ENCODE peak calls at places on chromosome 16, in six cellular contexts. U, R, Y, K, V and T are unnamed samples.

GRCh38 chr16:52591441-52592215 is 44.7 kb upstream of the TOX3 start:
- DNase-seq in Y (no peak), K (no peak), U (no peak), R (no peak), V (peak; percentile 2), T (peak; percentile 13)

GRCh38 chr16:28279006-28279405 is 13.3 kb upstream of the SBK1 start:
- DNase-seq in Y (no peak), U (no peak), V (peak; percentile 16), R (no peak), K (no peak), T (no peak)

GRCh38 chr16:59478806-59479205 is 744.7 kb upstream of the GOT2 start:
- DNase-seq in V (no peak), K (no peak), R (no peak), Y (peak; percentile 38), U (no peak), T (no peak)

GRCh38 chr16:83113317-83113716 is 486.5 kb downstream of the CDH13 start:
- DNase-seq in U (no peak), V (peak; percentile 42), R (no peak), Y (no peak), K (peak; percentile 71), T (no peak)

GRCh38 chr16:80287674-80288073 is 253.1 kb upstream of the DYNLRB2 start:
- DNase-seq in K (no peak), V (no peak), Y (peak; percentile 45), U (no peak), R (no peak), T (no peak)

GRCh38 chr16:30896203-30896889 is at the start of gene CTF1:
- DNase-seq in Y (peak; percentile 88), V (peak; percentile 71), R (peak; percentile 61), K (no peak), U (peak; percentile 80), T (peak; percentile 90)

GRCh38 chr16:70157105-70157476 is 16.5 kb upstream of the CLEC18C start:
- DNase-seq in U (no peak), Y (no peak), K (no peak), R (peak; percentile 14), V (no peak), T (no peak)

GRCh38 chr16:27431773-27432599 is 30.0 kb downstream of the IL21R start:
- DNase-seq in K (no peak), V (no peak), R (peak; percentile 5), U (no peak), Y (peak; percentile 27), T (no peak)

GRCh38 chr16:8620535-8620934 is 963 bp upstream of the METTL22 start:
- DNase-seq in K (no peak), V (no peak), R (no peak), Y (no peak), U (no peak), T (no peak)

GRCh38 chr16:65200374-65200773 is 78.5 kb upstream of the CDH11 start:
- DNase-seq in K (no peak), V (no peak), Y (no peak), U (no peak), R (no peak), T (no peak)

GRCh38 chr16:58018803-58019202 is 6.8 kb upstream of the MMP15 start:
- DNase-seq in V (no peak), Y (no peak), U (no peak), K (no peak), R (no peak), T (no peak)

GRCh38 chr16:74939688-74940087 is 45.2 kb downstream of the WDR59 start:
- DNase-seq in U (no peak), K (no peak), R (no peak), Y (no peak), V (no peak), T (no peak)

GRCh38 chr16:56047307-56048234 is 143.7 kb upstream of the GNAO1 start:
- DNase-seq in R (no peak), K (no peak), U (no peak), V (no peak), Y (no peak), T (no peak)

GRCh38 chr16:27171584-27171983 is 31.7 kb upstream of the KDM8 start:
- DNase-seq in Y (no peak), V (no peak), U (no peak), R (no peak), K (no peak), T (no peak)

GRCh38 chr16:69888005-69888560 is 63.1 kb upstream of the CLEC18A start:
- DNase-seq in U (no peak), V (no peak), K (no peak), Y (no peak), R (no peak), T (no peak)

GRCh38 chr16:46482895-46483294 is 138.3 kb downstream of the SHCBP1 start:
- DNase-seq in V (no peak), Y (no peak), R (no peak), U (no peak), K (no peak), T (no peak)

GRCh38 chr16:27428035-27428785 is 26.2 kb downstream of the IL21R start:
- DNase-seq in U (no peak), V (no peak), R (peak; percentile 11), K (no peak), Y (no peak), T (no peak)

GRCh38 chr16:68351991-68352431 is 41.2 kb downstream of the PRMT7 start:
- DNase-seq in V (no peak), K (no peak), U (no peak), R (peak; percentile 89), Y (no peak), T (no peak)

GRCh38 chr16:65538945-65539344 is 417.1 kb upstream of the CDH11 start:
- DNase-seq in U (no peak), V (no peak), K (no peak), R (no peak), Y (peak; percentile 83), T (no peak)

GRCh38 chr16:56635441-56635967 is 3.0 kb upstream of the MT1A start:
- DNase-seq in K (no peak), V (no peak), R (no peak), U (no peak), Y (no peak), T (no peak)

GRCh38 chr16:89722392-89723278 is 1.3 kb downstream of the ZNF276 start:
- DNase-seq in R (peak; percentile 93), U (peak; percentile 70), Y (peak; percentile 77), K (no peak), V (peak; percentile 68), T (peak; percentile 66)

GRCh38 chr16:4373356-4373908 is 1.8 kb downstream of the VASN start:
- DNase-seq in V (no peak), K (no peak), Y (no peak), R (no peak), U (no peak), T (peak; percentile 55)

GRCh38 chr16:55487048-55487803 is 8.2 kb downstream of the MMP2 start:
- DNase-seq in U (peak; percentile 66), Y (peak; percentile 96), V (no peak), R (no peak), K (no peak), T (peak; percentile 83)

DNA sequence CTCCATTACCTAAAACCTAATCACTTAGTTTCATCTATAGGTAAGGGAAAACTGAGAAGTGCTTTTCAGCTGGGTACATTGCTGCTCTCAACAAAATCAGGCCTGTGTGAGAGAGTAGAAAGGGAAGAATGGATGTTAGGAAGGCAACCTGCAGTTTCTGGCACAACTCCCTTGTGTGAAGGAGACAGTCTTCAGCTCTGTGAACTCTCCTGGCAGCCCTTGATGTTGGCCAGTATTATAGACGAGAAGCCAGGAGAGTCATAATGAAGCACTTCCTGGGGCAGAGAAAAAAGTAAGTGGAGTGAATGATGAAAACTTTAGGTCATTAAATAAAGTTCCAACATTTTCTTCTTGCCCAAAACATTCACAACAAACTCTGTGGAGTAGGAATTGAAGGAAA is 260.1 kb downstream of the IRX3 start:
- DNase-seq in Y (peak; percentile 62), V (no peak), R (no peak), U (no peak), K (no peak), T (no peak)
- H3K4me1 ChIP-seq in Y (no peaks in the 10 kb centered on the region), V (no peaks in the 10 kb centered on the region), R (no peaks in the 10 kb centered on the region), U (no peaks in the 10 kb centered on the region), K (no peaks in the 10 kb centered on the region), T (no peaks in the 10 kb centered on the region)

GRCh38 chr16:16073884-16074781 is 124.7 kb downstream of the ABCC1 start:
- DNase-seq in U (no peak), R (no peak), K (peak; percentile 20), V (no peak), Y (peak; percentile 97), T (no peak)
- TF ChIP-seq CTCF in U (no peak), R (no peak), K (peak; percentile 26), V (no peak), Y (no peak), T (no peak)

DNA sequence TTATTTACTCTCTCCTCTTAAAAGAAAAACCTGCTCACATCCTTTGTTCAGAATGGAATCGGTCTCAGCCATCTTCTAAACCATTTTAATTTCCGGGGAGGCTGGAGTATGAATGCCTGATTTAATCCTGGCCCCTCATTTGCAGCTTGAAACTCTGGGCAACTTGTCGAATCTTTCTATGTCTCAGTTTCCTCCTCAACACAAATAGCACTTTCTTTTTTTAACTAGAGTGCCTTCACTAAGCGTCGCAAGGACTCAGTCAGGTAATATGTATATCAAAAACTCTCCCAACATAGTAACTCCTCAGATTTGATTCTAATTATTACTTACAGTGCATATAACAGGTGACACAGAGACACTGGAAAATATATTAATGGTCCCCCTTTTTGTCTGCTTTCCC is 18.5 kb downstream of the SNN start:
- DNase-seq in Y (no peak), U (no peak), R (no peak), K (peak; percentile 67), V (no peak), T (no peak)
- H3K4me3 ChIP-seq in Y (no peak overlapping the region), U (no peak overlapping the region), R (no peak overlapping the region), K (peak overlapping the region; percentile 65), V (no peak overlapping the region), T (no peak overlapping the region)

GRCh38 chr16:23506606-23506994 is 3.7 kb downstream of the GGA2 start:
- DNase-seq in Y (no peak), K (peak; percentile 85), V (no peak), U (no peak), R (no peak), T (no peak)

GRCh38 chr16:23505942-23506605 is 4.2 kb downstream of the GGA2 start:
- DNase-seq in U (no peak), Y (no peak), V (no peak), R (no peak), K (peak; percentile 53), T (no peak)

GRCh38 chr16:23504076-23504452 is 6.2 kb downstream of the GGA2 start:
- DNase-seq in R (no peak), K (no peak), Y (peak; percentile 88), U (peak; percentile 56), V (no peak), T (peak; percentile 51)

GRCh38 chr16:23505180-23505665 is 5.1 kb downstream of the GGA2 start:
- DNase-seq in K (no peak), Y (peak; percentile 39), U (no peak), R (no peak), V (peak; percentile 31), T (no peak)

DNA sequence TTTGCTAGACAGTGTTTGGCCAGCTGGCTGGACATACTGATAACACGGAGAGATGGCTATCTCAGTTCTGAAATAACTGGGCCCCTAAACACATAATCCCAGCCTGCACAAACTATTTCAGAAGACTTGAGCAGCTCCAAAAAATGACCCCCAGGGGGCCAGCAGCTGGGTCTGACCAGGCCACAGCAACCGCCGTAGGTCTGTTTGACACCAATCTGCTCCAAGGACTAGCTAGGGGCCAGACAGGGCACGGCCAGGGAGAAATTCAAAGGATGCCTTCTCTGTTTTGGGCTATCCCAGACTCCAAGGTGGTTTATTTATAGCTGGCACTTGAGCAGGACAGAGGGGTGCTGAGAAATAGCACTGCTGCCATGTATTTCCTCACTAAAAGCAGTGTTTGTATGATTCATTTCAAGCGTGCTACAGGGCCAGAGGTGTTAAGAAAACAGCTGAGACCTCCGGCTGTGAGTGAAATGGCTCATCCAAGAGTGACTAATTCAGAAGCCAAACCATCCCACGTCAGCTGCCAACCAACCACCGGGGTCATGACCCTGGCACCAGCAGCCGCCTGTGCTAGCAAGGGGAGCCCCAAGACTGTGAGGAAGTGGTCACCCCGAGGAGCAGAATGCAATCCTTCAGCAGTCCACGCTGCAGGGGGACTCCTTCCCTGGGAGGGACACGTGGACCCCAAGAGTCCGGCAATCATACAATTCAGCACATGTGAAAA is 5.7 kb downstream of the GGA2 start:
- DNase-seq in Y (peak; percentile 95), V (peak; percentile 74), K (peak; percentile 34), R (peak; percentile 33), U (peak; percentile 80), T (peak; percentile 51)
- H3K4me1 ChIP-seq in Y (peaks cover 13% of the 10 kb centered on the region), V (peaks cover 27% of the 10 kb centered on the region), K (peaks cover 77% of the 10 kb centered on the region), R (peaks cover 10% of the 10 kb centered on the region), U (peaks cover 42% of the 10 kb centered on the region), T (peaks cover 6% of the 10 kb centered on the region)